ENCODE peak calls at places on chromosomes 16 and 17, in five cellular contexts. One of them, this sample, is unnamed.

GRCh38 chr16:24568392-24568791 is 29.0 kb downstream of the RBBP6 start:
- DNase-seq in prostate gland: no peak
- DNase-seq in A549: peak
- DNase-seq in IMR-90: peak
- DNase-seq in uterus: no peak
- DNase-seq in this sample: no peak

GRCh38 chr17:31674305-31674704 is 184.7 kb downstream of the COPRS start:
- DNase-seq in prostate gland: no peak
- DNase-seq in A549: no peak
- DNase-seq in IMR-90: peak
- DNase-seq in uterus: no peak
- DNase-seq in this sample: no peak

GRCh38 chr16:79833559-79833958 is 233.0 kb upstream of the MAF start:
- DNase-seq in prostate gland: no peak
- DNase-seq in A549: no peak
- DNase-seq in IMR-90: no peak
- DNase-seq in uterus: no peak
- DNase-seq in this sample: no peak

GRCh38 chr16:88282221-88283041 is 100.3 kb upstream of the ZNF469 start:
- DNase-seq in prostate gland: peak
- DNase-seq in A549: peak
- DNase-seq in IMR-90: peak
- DNase-seq in uterus: no peak
- DNase-seq in this sample: no peak

GRCh38 chr16:56970934-56971767 is 9.4 kb downstream of the CETP start:
- DNase-seq in prostate gland: no peak
- DNase-seq in A549: no peak
- DNase-seq in IMR-90: peak
- DNase-seq in uterus: no peak
- DNase-seq in this sample: no peak

GRCh38 chr17:76710863-76711611 is at the start of gene MXRA7:
- DNase-seq in prostate gland: peak
- DNase-seq in A549: peak
- DNase-seq in IMR-90: peak
- DNase-seq in uterus: peak
- DNase-seq in this sample: no peak

GRCh38 chr16:10090816-10091215 is 91.4 kb downstream of the GRIN2A start:
- DNase-seq in prostate gland: no peak
- DNase-seq in A549: no peak
- DNase-seq in IMR-90: no peak
- DNase-seq in uterus: no peak
- DNase-seq in this sample: no peak

GRCh38 chr16:81181013-81181720 is 57.3 kb upstream of the BCO1 start:
- DNase-seq in prostate gland: peak
- DNase-seq in A549: peak
- DNase-seq in IMR-90: peak
- DNase-seq in uterus: peak
- DNase-seq in this sample: peak

GRCh38 chr17:2084129-2084765 is 29.3 kb downstream of the HIC1 start:
- DNase-seq in prostate gland: no peak
- DNase-seq in A549: peak
- DNase-seq in IMR-90: peak
- DNase-seq in uterus: peak
- DNase-seq in this sample: no peak

GRCh38 chr17:65730711-65731169 is 169.3 kb upstream of the AXIN2 start:
- DNase-seq in prostate gland: no peak
- DNase-seq in A549: no peak
- DNase-seq in IMR-90: no peak
- DNase-seq in uterus: no peak
- DNase-seq in this sample: no peak

GRCh38 chr16:67256701-67257230 is 8.0 kb downstream of the SLC9A5 start:
- DNase-seq in prostate gland: no peak
- DNase-seq in A549: no peak
- DNase-seq in IMR-90: no peak
- DNase-seq in uterus: no peak
- DNase-seq in this sample: no peak

GRCh38 chr17:20256144-20256543 is 211.2 kb downstream of the LGALS9B start:
- DNase-seq in prostate gland: no peak
- DNase-seq in A549: no peak
- DNase-seq in IMR-90: no peak
- DNase-seq in uterus: no peak
- DNase-seq in this sample: no peak

GRCh38 chr17:1776328-1776727 is 14.5 kb downstream of the SERPINF1 start:
- DNase-seq in prostate gland: no peak
- DNase-seq in A549: no peak
- DNase-seq in IMR-90: no peak
- DNase-seq in uterus: no peak
- DNase-seq in this sample: no peak

GRCh38 chr17:2092253-2092652 is 37.4 kb downstream of the HIC1 start:
- DNase-seq in prostate gland: no peak
- DNase-seq in A549: no peak
- DNase-seq in IMR-90: no peak
- DNase-seq in uterus: peak
- DNase-seq in this sample: no peak

GRCh38 chr17:83019376-83019775 is 60.0 kb upstream of the METRNL start:
- DNase-seq in prostate gland: no peak
- DNase-seq in A549: no peak
- DNase-seq in IMR-90: no peak
- DNase-seq in uterus: no peak
- DNase-seq in this sample: no peak

GRCh38 chr17:65729207-65729606 is 167.8 kb upstream of the AXIN2 start:
- DNase-seq in prostate gland: no peak
- DNase-seq in A549: no peak
- DNase-seq in IMR-90: no peak
- DNase-seq in uterus: no peak
- DNase-seq in this sample: no peak

GRCh38 chr16:53504161-53504663 is 1.2 kb upstream of the AKTIP start:
- DNase-seq in prostate gland: peak
- DNase-seq in A549: peak
- DNase-seq in IMR-90: peak
- DNase-seq in uterus: peak
- DNase-seq in this sample: peak

GRCh38 chr16:89887243-89887642 is 13.9 kb downstream of the TCF25 start:
- DNase-seq in prostate gland: no peak
- DNase-seq in A549: no peak
- DNase-seq in IMR-90: no peak
- DNase-seq in uterus: no peak
- DNase-seq in this sample: no peak

GRCh38 chr17:64019486-64020067 is 856 bp downstream of the ICAM2 start:
- DNase-seq in prostate gland: no peak
- DNase-seq in A549: no peak
- DNase-seq in IMR-90: no peak
- DNase-seq in uterus: no peak
- DNase-seq in this sample: no peak

GRCh38 chr16:3696425-3697218 is 20.7 kb downstream of the TRAP1 start:
- DNase-seq in prostate gland: peak
- DNase-seq in A549: peak
- DNase-seq in IMR-90: peak
- DNase-seq in uterus: no peak
- DNase-seq in this sample: no peak
- TF ChIP-seq POLR2A in prostate gland: no peak
- TF ChIP-seq POLR2A in A549: no peak
- TF ChIP-seq POLR2A in IMR-90: no peak
- TF ChIP-seq POLR2A in uterus: no peak
- TF ChIP-seq POLR2A in this sample: no peak

DNA sequence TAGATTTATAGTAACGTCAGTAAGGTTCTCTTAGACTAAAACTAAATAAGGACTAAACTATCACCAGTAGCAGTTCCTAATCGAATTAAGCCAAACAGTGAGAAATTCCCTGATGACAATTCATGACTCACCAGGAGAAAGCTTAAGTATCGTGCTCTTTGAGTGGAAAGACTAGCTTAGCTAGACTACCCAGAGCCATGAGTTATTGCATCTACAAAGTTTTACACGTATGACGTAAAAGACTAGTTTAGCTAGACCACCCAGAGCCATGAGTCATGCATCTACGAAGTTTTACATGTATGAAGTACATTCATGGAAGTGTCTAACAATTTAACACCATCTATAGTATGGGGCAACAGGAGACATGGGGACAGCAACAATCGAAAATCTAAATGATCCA is 36.6 kb downstream of the UBE2G1 start:
- DNase-seq in prostate gland: no peak
- DNase-seq in A549: peak
- DNase-seq in IMR-90: peak
- DNase-seq in uterus: no peak
- DNase-seq in this sample: no peak
- H3K4me3 ChIP-seq in prostate gland: no peak
- H3K4me3 ChIP-seq in A549: no peak
- H3K4me3 ChIP-seq in IMR-90: no peak
- H3K4me3 ChIP-seq in uterus: no peak
- H3K4me3 ChIP-seq in this sample: no peak

DNA sequence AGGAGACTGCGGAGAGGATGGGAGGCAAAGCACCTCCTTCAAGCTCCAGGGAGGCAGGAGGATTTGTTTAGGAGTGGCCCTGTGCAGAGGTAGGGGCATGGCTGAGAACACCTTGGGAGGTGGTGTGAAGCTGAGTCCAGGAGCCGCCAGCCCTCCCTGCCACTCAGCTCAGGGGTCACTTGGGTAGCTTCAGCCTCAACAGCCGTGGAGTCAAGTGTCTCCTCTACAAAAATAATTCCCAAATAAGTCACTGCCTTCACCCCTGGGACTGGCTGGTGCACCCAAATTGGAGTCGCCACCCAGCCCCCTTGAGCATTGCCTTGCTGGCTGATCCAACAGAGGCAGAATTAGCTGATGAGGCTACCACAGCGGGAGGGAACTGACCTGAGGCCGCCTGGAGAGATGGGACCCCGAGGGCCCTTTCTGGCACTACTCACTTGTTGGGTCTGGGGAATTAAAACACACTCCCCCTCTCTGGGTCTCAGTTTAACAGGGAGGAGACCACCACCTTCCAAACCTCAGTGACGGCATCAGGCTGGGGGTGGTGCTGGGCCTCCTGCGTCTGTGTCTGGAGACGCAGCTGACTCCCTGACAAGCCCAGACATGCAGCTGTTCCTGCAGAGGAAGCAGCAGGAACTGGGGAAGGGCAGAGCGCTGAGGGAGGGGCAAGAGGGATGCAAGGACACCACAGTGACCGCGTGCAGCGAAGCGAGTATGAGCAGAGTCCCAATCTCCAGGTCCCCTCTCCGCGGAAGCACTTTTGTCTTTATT is 87.9 kb upstream of the TOB1 start:
- DNase-seq in prostate gland: peak
- DNase-seq in A549: no peak
- DNase-seq in IMR-90: peak
- DNase-seq in uterus: no peak
- DNase-seq in this sample: no peak
- H3K27ac ChIP-seq in prostate gland: peak
- H3K27ac ChIP-seq in A549: peak
- H3K27ac ChIP-seq in IMR-90: peak
- H3K27ac ChIP-seq in uterus: peak
- H3K27ac ChIP-seq in this sample: peak

GRCh38 chr16:30736995-30737793 is 11.0 kb upstream of the PHKG2 start:
- DNase-seq in prostate gland: no peak
- DNase-seq in A549: no peak
- DNase-seq in IMR-90: no peak
- DNase-seq in uterus: no peak
- DNase-seq in this sample: no peak
- TF ChIP-seq POLR2A in prostate gland: no peak
- TF ChIP-seq POLR2A in A549: no peak
- TF ChIP-seq POLR2A in IMR-90: no peak
- TF ChIP-seq POLR2A in uterus: no peak
- TF ChIP-seq POLR2A in this sample: no peak

DNA sequence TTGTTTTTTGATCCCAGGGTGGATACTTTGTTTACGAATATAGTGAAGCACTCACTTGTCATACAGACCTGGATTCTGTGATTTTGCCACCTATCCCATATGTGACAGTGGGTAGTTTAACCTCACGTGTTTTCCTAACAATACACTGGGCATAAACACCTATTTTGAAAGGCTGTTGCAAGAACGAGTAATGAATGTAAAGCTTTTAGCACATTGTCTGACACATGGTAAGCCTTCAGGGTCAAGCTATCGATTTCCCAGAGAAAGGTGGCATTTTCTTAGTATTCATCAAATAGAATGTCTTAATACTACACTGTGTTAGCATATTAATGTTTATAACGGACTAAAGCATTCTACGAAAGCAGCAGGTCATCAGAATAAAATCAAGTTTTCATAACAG is 1.9 kb downstream of the CHTF8 start:
- DNase-seq in prostate gland: no peak
- DNase-seq in A549: no peak
- DNase-seq in IMR-90: no peak
- DNase-seq in uterus: no peak
- DNase-seq in this sample: no peak
- H3K4me3 ChIP-seq in prostate gland: no peak
- H3K4me3 ChIP-seq in A549: no peak
- H3K4me3 ChIP-seq in IMR-90: no peak
- H3K4me3 ChIP-seq in uterus: no peak
- H3K4me3 ChIP-seq in this sample: no peak

GRCh38 chr16:51624083-51624775 is 473.2 kb upstream of the SALL1 start:
- DNase-seq in prostate gland: no peak
- DNase-seq in A549: no peak
- DNase-seq in IMR-90: no peak
- DNase-seq in uterus: no peak
- DNase-seq in this sample: no peak

DNA sequence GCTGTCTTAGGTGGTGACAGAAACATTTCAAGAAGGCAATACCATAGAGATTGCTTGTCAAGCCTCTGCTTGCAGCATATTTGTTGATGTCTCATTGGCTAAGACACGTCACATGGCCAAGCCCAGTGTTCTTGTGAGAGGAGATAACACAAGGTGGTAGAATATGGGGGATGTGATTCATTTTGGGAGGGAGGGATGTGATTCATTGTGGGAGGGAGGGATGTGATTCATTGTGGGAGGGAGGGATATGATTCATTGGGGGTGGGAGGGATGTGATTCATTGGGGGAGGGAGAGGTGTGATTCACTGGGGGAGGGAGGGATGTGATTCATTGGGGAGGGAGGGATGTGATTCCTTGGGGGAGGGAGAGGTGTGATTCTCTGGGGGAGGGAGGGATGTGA is 470.5 kb upstream of the SALL1 start:
- DNase-seq in prostate gland: no peak
- DNase-seq in A549: peak
- DNase-seq in IMR-90: no peak
- DNase-seq in uterus: no peak
- DNase-seq in this sample: no peak
- H3K27ac ChIP-seq in prostate gland: no peak
- H3K27ac ChIP-seq in A549: no peak
- H3K27ac ChIP-seq in IMR-90: no peak
- H3K27ac ChIP-seq in uterus: no peak
- H3K27ac ChIP-seq in this sample: no peak

This sample was measured in breast epithelium.